ENCODE peak calls at places on chromosomes 6 and 20, in four cellular contexts. F is nephron progenitor cell, J is fibroblast of villous mesenchyme, O is left ventricle myocardium inferior. D is an unnamed sample.
A peak's percentile ranks its signal among the peaks of the same experiment; 100 is the strongest.

GRCh38 chr6:162674452-162674851 is 53.1 kb downstream of the PRKN start:
- DNase-seq in J (no peak), F (no peak), O (no peak), D (no peak)

GRCh38 chr6:70903665-70904452 is 53.0 kb downstream of the B3GAT2 start:
- DNase-seq in F (no peak), O (no peak), J (no peak), D (no peak)

GRCh38 chr6:33738879-33739278 is 7.8 kb downstream of the IP6K3 start:
- DNase-seq in F (no peak), O (no peak), J (no peak), D (no peak)

GRCh38 chr6:128417698-128418097 is 102.7 kb downstream of the PTPRK start:
- DNase-seq in O (no peak), F (no peak), J (peak; percentile 28), D (no peak)

GRCh38 chr6:153767127-153767526 is 271.9 kb upstream of the OPRM1 start:
- DNase-seq in F (no peak), O (no peak), J (no peak), D (no peak)

GRCh38 chr20:46690219-46691111 is 1.2 kb upstream of the TP53RK start:
- DNase-seq in F (no peak), J (no peak), O (no peak), D (peak; percentile 31)

GRCh38 chr6:154427425-154427824 is 70.8 kb upstream of the IPCEF1 start:
- DNase-seq in F (no peak), J (no peak), O (no peak), D (no peak)

GRCh38 chr6:87914637-87915395 is 132.8 kb upstream of the SPACA1 start:
- DNase-seq in J (no peak), O (no peak), F (no peak), D (no peak)

GRCh38 chr20:33015700-33016580 is 8.4 kb downstream of the BPIFB2 start:
- DNase-seq in O (no peak), F (no peak), J (no peak), D (no peak)

GRCh38 chr6:52503344-52503747 is 73.5 kb downstream of the TRAM2 start:
- DNase-seq in O (peak; percentile 34), F (peak; percentile 26), J (no peak), D (no peak)
- TF ChIP-seq CTCF in O (peak; percentile 19), F (no peak), J (peak; percentile 9), D (no peak)

GRCh38 chr6:53268858-53269608 is 79.7 kb downstream of the ELOVL5 start:
- DNase-seq in O (no peak), J (no peak), F (no peak), D (no peak)

GRCh38 chr6:53279301-53279700 is 69.4 kb downstream of the ELOVL5 start:
- DNase-seq in J (no peak), O (no peak), F (no peak), D (no peak)

GRCh38 chr6:53269827-53270226 is 78.9 kb downstream of the ELOVL5 start:
- DNase-seq in O (no peak), J (no peak), F (no peak), D (no peak)

GRCh38 chr6:53273356-53273755 is 75.4 kb downstream of the ELOVL5 start:
- DNase-seq in J (no peak), O (no peak), F (no peak), D (no peak)
- TF ChIP-seq CTCF in J (peak; percentile 9), O (no peak), F (no peak), D (no peak)

GRCh38 chr6:37742401-37742760 is 44.7 kb upstream of the MDGA1 start:
- DNase-seq in O (no peak), J (no peak), F (no peak), D (no peak)

GRCh38 chr6:37738216-37738615 is 40.5 kb upstream of the MDGA1 start:
- DNase-seq in F (no peak), J (no peak), O (no peak), D (no peak)

GRCh38 chr6:37739618-37740017 is 41.9 kb upstream of the MDGA1 start:
- DNase-seq in O (no peak), F (no peak), J (no peak), D (no peak)

GRCh38 chr6:37745748-37746147 is 48.1 kb upstream of the MDGA1 start:
- DNase-seq in F (no peak), O (no peak), J (no peak), D (no peak)

GRCh38 chr6:37741757-37742400 is 44.2 kb upstream of the MDGA1 start:
- DNase-seq in J (peak; percentile 6), O (peak; percentile 19), F (peak; percentile 28), D (peak; percentile 20)
- TF ChIP-seq CTCF in J (peak; percentile 46), O (peak; percentile 59), F (peak; percentile 30), D (peak; percentile 35)

DNA sequence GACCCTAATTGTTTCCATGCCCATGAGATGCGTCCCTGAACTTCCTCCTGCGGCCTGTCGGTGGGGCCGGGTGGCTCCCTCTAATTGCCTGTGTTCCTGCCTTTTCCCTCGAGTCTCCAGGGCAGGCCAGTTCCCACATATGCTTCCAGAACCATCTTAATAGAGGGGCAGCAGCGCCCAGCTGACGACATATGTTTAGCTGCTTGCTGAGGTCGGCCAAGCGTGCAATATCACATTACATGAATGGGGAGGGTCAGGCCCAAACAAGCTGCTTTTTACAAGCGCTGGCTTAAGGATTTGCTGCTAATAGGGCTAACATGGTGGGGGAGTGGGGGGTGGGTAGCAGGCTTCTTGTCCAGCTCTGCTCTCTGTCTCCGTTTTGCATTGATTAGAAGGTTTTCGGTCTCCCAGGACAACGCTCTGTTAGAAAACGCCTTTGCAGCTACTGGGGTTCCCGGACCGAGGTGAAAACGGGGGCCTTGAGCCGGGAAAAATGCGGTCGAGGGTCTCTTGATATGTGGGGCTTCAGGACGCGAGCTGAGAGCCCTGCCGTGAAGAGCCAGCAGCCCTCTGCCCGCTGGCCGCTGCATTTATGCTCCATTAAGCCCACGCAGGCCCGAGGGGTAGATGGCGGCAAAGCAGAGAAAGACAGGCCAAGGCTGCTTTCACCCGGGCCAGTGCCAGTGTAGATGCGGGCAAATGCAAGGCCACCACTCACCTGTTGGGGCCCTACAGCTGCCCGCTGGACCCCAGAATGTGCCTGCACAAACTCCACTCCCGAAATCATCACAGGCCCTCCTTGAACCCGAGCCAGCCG is 308.5 kb downstream of the BMP7 start:
- DNase-seq in J (peak; percentile 13), O (no peak), F (peak; percentile 78), D (no peak)
- TF ChIP-seq CTCF in J (no peak), O (no peak), F (no peak), D (no peak)

GRCh38 chr20:63917811-63918210 is 22.9 kb downstream of the DNAJC5 start:
- DNase-seq in O (no peak), J (no peak), F (peak; percentile 31), D (no peak)
- TF ChIP-seq CTCF in O (no peak), J (no peak), F (no peak), D (no peak)

GRCh38 chr6:35955970-35956369 is 35.1 kb upstream of the SRPK1 start:
- DNase-seq in O (no peak), J (no peak), F (no peak), D (no peak)
- TF ChIP-seq CTCF in O (no peak), J (peak; percentile 34), F (no peak), D (peak; percentile 17)

GRCh38 chr6:15661815-15662245 is 998 bp downstream of the DTNBP1 start:
- DNase-seq in J (no peak), O (no peak), F (no peak), D (no peak)
- TF ChIP-seq CTCF in J (no peak), O (no peak), F (no peak), D (no peak)

DNA sequence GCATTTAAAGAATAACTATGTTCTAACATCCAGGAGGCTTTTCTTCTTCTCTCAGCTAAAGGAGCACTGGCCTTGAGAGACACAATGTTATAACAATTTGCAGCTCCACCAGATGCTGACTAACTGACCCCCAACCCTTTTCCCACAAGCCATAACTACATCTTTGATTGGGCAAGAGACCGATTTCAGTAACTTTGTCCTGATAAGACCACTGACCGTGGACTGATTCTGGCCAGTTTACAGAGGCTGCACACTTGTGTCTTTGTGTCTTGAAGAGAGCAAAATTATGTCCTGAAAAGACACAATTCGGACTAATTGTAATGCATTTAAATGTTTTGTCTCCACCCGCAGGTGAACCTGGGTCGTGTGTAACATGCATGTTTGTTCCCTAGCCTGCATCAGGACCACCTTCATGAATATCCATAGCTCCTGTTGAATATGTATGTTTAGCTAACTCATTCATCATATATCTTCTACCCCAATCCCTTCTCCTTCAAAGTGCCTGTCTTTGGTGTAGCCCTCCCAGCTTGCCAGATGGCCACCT is 22.3 kb downstream of the ABRACL start:
- DNase-seq in J (no peak), O (no peak), F (no peak), D (no peak)
- TF ChIP-seq CTCF in J (no peak), O (no peak), F (no peak), D (no peak)

GRCh38 chr20:63140683-63141433 is 75.1 kb downstream of the YTHDF1 start:
- DNase-seq in O (no peak), F (no peak), J (no peak), D (no peak)
- TF ChIP-seq CTCF in O (no peak), F (no peak), J (no peak), D (no peak)